ENCODE peak calls at places on chromosomes 12 and 14, in six cellular contexts. L is kidney, B is tibial nerve, F is A549, N is heart right ventricle, U is ovary. V is an unnamed sample. For H3K9me3, the result is how much of the 10 kb centered on the place peaks cover.

GRCh38 chr14:60106341-60106740 is 14.6 kb downstream of the PCNX4 start:
- DNase-seq in N (no peak), U (no peak), L (no peak), F (no peak), B (no peak), V (no peak)

GRCh38 chr12:107917912-107918800 is 143.7 kb downstream of the ASCL4 start:
- DNase-seq in N (no peak), B (no peak), L (no peak), F (peak), U (no peak), V (no peak)

GRCh38 chr14:71714225-71714624 is 218.0 kb upstream of the RGS6 start:
- DNase-seq in F (no peak), B (no peak), N (no peak), U (no peak), L (no peak), V (no peak)

GRCh38 chr12:80593766-80594165 is 113.7 kb upstream of the MYF6 start:
- DNase-seq in B (no peak), L (no peak), U (no peak), F (no peak), N (no peak), V (no peak)

GRCh38 chr14:60637490-60638452 is 11.5 kb downstream of the SIX1 start:
- DNase-seq in B (no peak), F (no peak), U (no peak), L (peak), N (no peak), V (no peak)

GRCh38 chr14:87097021-87097420 is 896.0 kb downstream of the GALC start:
- DNase-seq in F (no peak), N (no peak), L (no peak), U (no peak), B (no peak), V (no peak)

GRCh38 chr12:132727091-132727794 is 16.6 kb downstream of the PGAM5 start:
- DNase-seq in U (no peak), F (no peak), L (peak), B (no peak), N (no peak), V (no peak)

GRCh38 chr14:64337901-64338615 is 43.9 kb upstream of the ESR2 start:
- DNase-seq in N (no peak), F (peak), B (peak), U (peak), L (no peak), V (no peak)

GRCh38 chr14:90381999-90382451 is 14.8 kb upstream of the CALM1 start:
- DNase-seq in F (no peak), B (peak), U (peak), L (peak), N (peak), V (peak)

GRCh38 chr12:102095677-102096263 is 24.1 kb downstream of the NUP37 start:
- DNase-seq in F (peak), B (no peak), L (no peak), U (no peak), N (no peak), V (no peak)

GRCh38 chr14:68784298-68784910 is 8.5 kb downstream of the ZFP36L1 start:
- DNase-seq in F (peak), B (no peak), N (no peak), U (peak), L (peak), V (no peak)

GRCh38 chr12:27870939-27871338 is 90.9 kb upstream of the MANSC4 start:
- DNase-seq in N (no peak), L (no peak), F (no peak), B (no peak), U (no peak), V (no peak)

GRCh38 chr12:94575645-94576393 is 74.5 kb downstream of the TMCC3 start:
- DNase-seq in F (no peak), L (no peak), U (no peak), B (no peak), N (no peak), V (no peak)

DNA sequence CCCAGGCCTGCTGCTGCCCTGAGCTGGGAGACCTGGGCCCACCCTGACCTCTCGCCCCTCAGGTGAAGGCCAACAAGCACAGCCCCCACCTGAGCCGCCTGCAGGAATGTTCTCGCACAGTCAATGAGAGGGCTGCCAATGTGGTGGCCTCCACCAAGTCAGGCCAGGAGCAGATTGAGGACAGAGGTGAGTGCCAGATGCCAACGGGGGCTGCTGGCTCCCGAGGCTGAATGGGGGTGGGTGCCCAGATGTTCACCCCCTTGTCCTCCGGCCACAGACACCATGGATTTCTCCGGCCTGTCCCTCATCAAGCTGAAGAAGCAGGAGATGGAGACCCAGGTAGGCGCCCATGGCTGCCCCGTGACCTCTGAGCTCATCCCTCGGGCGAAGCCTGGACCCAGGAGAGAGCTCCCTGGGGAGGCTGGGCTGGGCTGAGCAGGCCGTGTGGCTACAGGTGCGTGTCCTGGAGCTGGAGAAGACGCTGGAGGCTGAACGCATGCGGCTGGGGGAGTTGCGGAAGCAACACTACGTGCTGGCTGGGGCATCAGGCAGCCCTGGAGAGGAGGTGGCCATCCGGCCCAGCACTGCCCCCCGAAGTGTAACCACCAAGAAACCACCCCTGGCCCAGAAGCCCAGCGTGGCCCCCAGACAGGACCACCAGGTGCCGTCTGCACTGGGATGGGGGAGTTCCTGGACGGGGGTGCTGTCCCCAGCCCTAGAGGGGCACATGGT is 25.8 kb downstream of the HIP1R start:
- DNase-seq in N (no peak), L (peak), U (no peak), B (no peak), F (no peak), V (no peak)
- H3K27ac ChIP-seq in N (no peak), L (no peak), U (peak), B (peak), F (peak), V (no peak)

DNA sequence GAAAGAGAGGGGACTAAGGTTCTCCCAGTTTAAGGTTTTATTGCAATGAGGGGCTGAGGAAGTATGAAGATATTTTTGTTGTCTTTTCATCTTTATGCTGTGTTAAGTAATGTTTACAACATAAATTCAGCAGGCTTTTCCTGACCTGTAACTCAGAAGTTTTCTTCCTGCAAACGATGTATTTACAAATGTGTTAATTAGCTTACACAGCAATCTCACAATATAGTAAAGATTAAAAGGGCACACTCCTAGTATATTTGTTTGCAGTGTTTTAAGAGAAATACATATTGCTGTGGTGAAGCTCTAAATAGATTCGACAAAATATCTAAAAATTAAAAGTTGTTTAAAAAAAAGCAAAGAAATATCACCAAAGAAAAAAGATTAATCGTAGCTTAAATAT is 55.7 kb downstream of the OR11H12 start:
- DNase-seq in L (no peak), F (no peak), B (no peak), N (no peak), U (no peak), V (no peak)
- H3K9me3 ChIP-seq in L (under half), F (under half), B (under half), N (under half), U (under half), V (under half)

GRCh38 chr14:25042362-25043299 is 7.3 kb downstream of the STXBP6 start:
- DNase-seq in L (no peak), B (peak), F (no peak), N (no peak), U (no peak), V (no peak)
- TF ChIP-seq CTCF in L (peak), B (peak), F (peak), N (peak), U (peak), V (peak)

GRCh38 chr12:111570090-111570961 is 28.8 kb downstream of the ATXN2 start:
- DNase-seq in N (no peak), U (no peak), F (peak), L (no peak), B (no peak), V (no peak)

GRCh38 chr12:111574797-111575443 is 24.2 kb downstream of the ATXN2 start:
- DNase-seq in L (no peak), B (no peak), N (no peak), U (no peak), F (no peak), V (no peak)

DNA sequence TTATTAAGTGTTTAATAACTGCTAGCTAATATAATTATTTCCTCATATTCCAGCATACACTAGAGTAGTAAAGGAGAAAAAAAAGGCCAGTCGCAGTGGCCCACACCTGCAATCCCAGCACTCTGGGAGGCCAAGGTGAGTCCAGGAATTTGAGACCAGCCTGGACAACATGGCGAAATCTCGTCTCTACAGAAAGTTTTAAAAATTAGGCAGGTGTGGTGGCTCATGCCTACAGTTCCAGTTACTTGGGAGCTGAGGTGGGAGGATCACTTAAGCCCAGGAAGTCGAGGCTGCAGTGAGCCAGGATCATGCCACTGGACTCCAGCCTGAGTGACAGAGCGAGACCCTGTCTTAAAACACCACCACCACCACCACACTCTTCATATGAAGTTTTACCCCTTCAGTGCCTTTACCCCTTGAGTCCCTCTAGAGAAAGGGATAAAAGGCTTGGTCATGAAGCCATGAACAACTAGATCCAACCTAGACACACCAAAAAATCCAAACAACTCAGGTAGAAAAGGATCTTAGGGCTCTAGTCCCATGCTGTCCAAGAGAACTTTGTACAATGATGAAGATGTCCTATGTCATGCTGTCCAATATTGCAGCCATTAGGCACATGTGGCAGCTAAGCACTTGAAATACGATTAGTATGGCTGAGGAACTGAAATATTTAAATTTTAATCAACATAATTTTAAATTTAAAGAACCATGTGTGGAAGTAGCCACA is 29.6 kb downstream of the ATXN2 start:
- DNase-seq in F (no peak), B (no peak), N (no peak), L (no peak), U (no peak), V (no peak)
- H3K27ac ChIP-seq in F (peak), B (no peak), N (no peak), L (no peak), U (no peak), V (no peak)

GRCh38 chr12:34333337-34333736 is 311.0 kb downstream of the ALG10 start:
- DNase-seq in U (no peak), F (no peak), N (no peak), B (no peak), L (no peak), V (no peak)

GRCh38 chr12:34327671-34328070 is 305.4 kb downstream of the ALG10 start:
- DNase-seq in F (no peak), B (no peak), L (no peak), N (no peak), U (no peak), V (no peak)
- H3K9me3 ChIP-seq in F (under half), B (under half), L (under half), N (under half), U (under half), V (under half)

GRCh38 chr12:26524862-26525465 is 308.0 kb downstream of the ITPR2 start:
- DNase-seq in N (no peak), L (no peak), F (no peak), U (no peak), B (peak), V (no peak)
- TF ChIP-seq CTCF in N (peak), L (peak), F (peak), U (peak), B (peak), V (peak)

DNA sequence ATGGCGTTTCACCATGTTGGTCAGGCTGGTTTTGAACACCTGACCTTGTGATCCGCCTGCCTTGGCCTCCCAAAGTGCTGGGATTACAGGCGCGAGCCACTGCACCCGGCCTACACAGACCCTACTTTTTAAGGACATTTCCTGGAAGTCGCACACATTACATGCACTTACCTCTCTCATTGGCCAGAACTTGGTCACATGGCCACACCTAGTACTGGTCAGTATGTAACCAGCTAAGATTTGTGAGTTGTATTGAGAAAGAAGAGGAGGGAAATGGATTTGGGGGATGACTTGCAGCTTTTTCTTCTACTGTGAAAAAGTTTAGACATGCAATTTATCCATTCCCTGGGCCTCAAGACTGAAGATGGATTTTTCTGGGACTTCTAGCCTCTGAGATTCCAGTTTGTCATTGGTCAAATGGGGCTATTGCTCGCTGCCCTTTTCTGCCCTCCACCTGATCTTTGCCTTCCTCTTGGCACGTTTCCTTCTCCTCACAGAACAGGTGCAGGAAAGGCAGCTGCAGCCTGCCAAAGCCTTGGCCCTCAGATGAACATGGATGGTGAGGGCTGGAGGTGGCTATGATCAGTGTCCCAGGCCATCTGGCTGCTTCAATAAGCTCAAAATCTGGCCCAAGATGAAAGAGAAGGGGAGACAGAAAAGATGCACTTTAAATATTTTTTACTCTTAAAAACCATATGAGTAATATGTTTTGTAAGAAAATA is 7.1 kb upstream of the ZDHHC22 start:
- DNase-seq in N (no peak), B (no peak), L (no peak), F (no peak), U (no peak), V (no peak)
- H3K27ac ChIP-seq in N (no peak), B (no peak), L (no peak), F (no peak), U (no peak), V (no peak)

DNA sequence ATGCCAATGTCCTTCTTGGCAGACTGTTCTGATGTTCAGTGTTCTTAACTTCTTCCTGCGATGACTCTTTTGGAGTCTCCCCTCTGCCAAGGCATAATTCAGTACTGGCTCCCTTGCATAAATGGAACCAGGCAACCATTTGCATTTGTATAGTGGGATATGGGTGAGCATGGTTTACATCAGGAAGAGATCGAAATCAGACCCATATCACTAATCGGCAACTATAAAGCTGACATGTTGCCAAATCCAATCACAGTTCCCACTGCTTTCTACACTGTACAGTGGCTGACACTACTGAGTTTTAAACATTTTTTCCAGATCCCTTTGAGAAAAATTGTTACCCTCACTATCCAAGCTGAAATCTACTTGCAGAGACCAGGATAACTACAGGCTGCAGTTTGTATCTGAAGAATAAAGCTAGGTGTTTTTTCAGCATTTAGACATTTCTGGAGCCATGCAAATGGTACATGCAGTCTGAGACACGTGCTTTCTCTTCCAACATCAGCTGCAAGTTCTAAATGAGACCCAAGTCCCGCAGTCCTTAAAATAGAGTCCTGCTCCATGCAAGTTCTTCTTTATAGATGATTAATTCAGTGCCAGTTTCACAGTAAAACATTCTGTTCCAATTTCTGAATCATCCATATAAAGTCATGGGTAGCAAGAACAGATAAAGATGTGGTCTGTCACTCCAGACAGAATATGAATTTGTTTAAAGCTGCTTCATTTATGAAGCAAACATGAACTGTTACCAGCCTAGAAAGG is 83.7 kb downstream of the KITLG start:
- DNase-seq in B (no peak), F (no peak), N (no peak), U (no peak), L (no peak), V (no peak)
- H3K9me3 ChIP-seq in B (under half), F (under half), N (under half), U (under half), L (under half), V (under half)

GRCh38 chr12:53961025-53961761 is 6.5 kb downstream of the HOXC12 start:
- DNase-seq in F (no peak), N (no peak), L (peak), B (no peak), U (no peak), V (no peak)
- TF ChIP-seq CTCF in F (no peak), N (no peak), L (no peak), B (no peak), U (no peak), V (no peak)

DNA sequence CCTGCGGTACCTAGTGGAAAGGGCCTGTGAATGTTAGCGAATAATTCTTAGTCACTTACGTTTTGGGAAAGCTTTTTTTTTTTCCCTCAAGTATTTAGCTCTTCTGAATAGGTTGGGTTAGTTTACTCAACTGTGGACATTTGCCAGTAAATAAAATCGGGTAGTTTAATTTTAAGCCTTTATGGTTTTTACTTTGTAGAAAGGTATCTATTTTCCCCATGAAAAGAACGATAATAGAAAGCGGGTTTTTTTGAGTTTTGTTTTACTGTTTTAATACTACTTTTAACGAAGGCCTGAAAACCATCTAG is 1.7 kb downstream of the YY1 start:
- DNase-seq in U (no peak), B (no peak), L (no peak), F (no peak), N (no peak), V (no peak)
- H3K27ac ChIP-seq in U (peak), B (peak), L (peak), F (peak), N (peak), V (peak)

V was measured in lung.